ENCODE peak calls at places on chromosomes 4 and X, in four cellular contexts. P is HEK293T, V is HepG2, J is GM12878. D is an unnamed sample.

GRCh38 chr4:24915121-24915922 is 2.5 kb upstream of the CCDC149 start:
- DNase-seq in V (peak; percentile 6), J (no peak), P (no peak), D (peak; percentile 10)

GRCh38 chr4:128384091-128384520 is 96.5 kb upstream of the PGRMC2 start:
- DNase-seq in J (no peak), V (no peak), P (no peak), D (no peak)

GRCh38 chr4:85806346-85806745 is 331.4 kb downstream of the ARHGAP24 start:
- DNase-seq in V (no peak), J (no peak), P (no peak), D (no peak)

GRCh38 chr4:15848191-15848842 is 70.2 kb downstream of the CD38 start:
- DNase-seq in J (no peak), P (peak; percentile 16), V (no peak), D (peak; percentile 7)

GRCh38 chrX:105515561-105515960 is 295.1 kb upstream of the TEX13A start:
- DNase-seq in J (no peak), P (no peak), V (no peak), D (no peak)

GRCh38 chr4:1154523-1155182 is 17.7 kb downstream of the SPON2 start:
- DNase-seq in P (no peak), J (no peak), V (no peak), D (no peak)

GRCh38 chrX:140949231-140949630 is 53.2 kb upstream of the SPANXB1 start:
- DNase-seq in V (no peak), J (no peak), P (no peak), D (no peak)

GRCh38 chr4:20506827-20507226 is 193.4 kb upstream of the PACRGL start:
- DNase-seq in P (no peak), V (no peak), J (no peak), D (no peak)

GRCh38 chrX:135396109-135396508 is 25.6 kb upstream of the SMIM10L2A start:
- DNase-seq in J (no peak), V (no peak), P (no peak), D (no peak)

GRCh38 chr4:99856166-99856565 is 38.1 kb downstream of the LAMTOR3 start:
- DNase-seq in P (no peak), J (no peak), V (no peak), D (no peak)

GRCh38 chr4:181569553-181569952 is 673.6 kb upstream of the TENM3 start:
- DNase-seq in J (no peak), V (peak; percentile 9), P (peak; percentile 23), D (no peak)

GRCh38 chr4:102168580-102168979 is 176.7 kb downstream of the SLC39A8 start:
- DNase-seq in V (no peak), J (no peak), P (no peak), D (no peak)

GRCh38 chr4:5796976-5797375 is 86.0 kb downstream of the EVC start:
- DNase-seq in V (no peak), J (no peak), P (no peak), D (no peak)

GRCh38 chrX:50648151-50648550 is 165.8 kb downstream of the SHROOM4 start:
- DNase-seq in P (no peak), J (no peak), V (no peak), D (no peak)

GRCh38 chrX:153433161-153433680 is 12.6 kb downstream of the TREX2 start:
- DNase-seq in J (no peak), P (no peak), V (no peak), D (no peak)

GRCh38 chrX:134999469-134999868 is 8.7 kb downstream of the SMIM10 start:
- DNase-seq in J (peak; percentile 2), P (peak; percentile 50), V (peak; percentile 44), D (no peak)

GRCh38 chr4:92497141-92497540 is 193.4 kb downstream of the GRID2 start:
- DNase-seq in P (no peak), J (no peak), V (no peak), D (no peak)

GRCh38 chr4:123819362-123820035 is 422.9 kb downstream of the SPRY1 start:
- DNase-seq in V (no peak), P (no peak), J (no peak), D (no peak)

GRCh38 chr4:156571146-156571545 is 400.5 kb downstream of the PDGFC start:
- DNase-seq in P (no peak), V (no peak), J (no peak), D (no peak)

GRCh38 chrX:20514358-20514757 is 247.6 kb upstream of the RPS6KA3 start:
- DNase-seq in J (no peak), V (peak; percentile 16), P (no peak), D (no peak)

GRCh38 chrX:144732588-144732987 is 514.7 kb upstream of the SPANXN1 start:
- DNase-seq in P (no peak), J (no peak), V (no peak), D (no peak)

GRCh38 chr4:72489267-72489666 is 79.8 kb downstream of the ADAMTS3 start:
- DNase-seq in J (no peak), V (no peak), P (no peak), D (no peak)

GRCh38 chr4:100268807-100269206 is 78.5 kb upstream of the DDIT4L start:
- DNase-seq in J (no peak), P (no peak), V (no peak), D (no peak)

GRCh38 chr4:40881851-40882250 is 132.1 kb downstream of the NSUN7 start:
- DNase-seq in P (no peak), V (no peak), J (no peak), D (no peak)

GRCh38 chr4:78645853-78646757 is 94.5 kb downstream of the ANXA3 start:
- DNase-seq in V (peak; percentile 36), J (no peak), P (no peak), D (peak; percentile 30)

GRCh38 chrX:120625366-120625765 is 4.5 kb downstream of the C1GALT1C1 start:
- DNase-seq in V (no peak), J (no peak), P (no peak), D (no peak)

GRCh38 chr4:46924789-46925188 is 15.7 kb upstream of the COX7B2 start:
- DNase-seq in J (no peak), P (no peak), V (no peak), D (no peak)

GRCh38 chr4:95644417-95644816 is 95.6 kb upstream of the UNC5C start:
- DNase-seq in V (no peak), J (no peak), P (no peak), D (no peak)

GRCh38 chrX:72540318-72540717 is 32.3 kb downstream of the HDAC8 start:
- DNase-seq in P (peak; percentile 35), J (no peak), V (peak; percentile 9), D (peak; percentile 3)

GRCh38 chr4:16123356-16124084 is 39.7 kb upstream of the PROM1 start:
- DNase-seq in P (no peak), J (no peak), V (no peak), D (no peak)

DNA sequence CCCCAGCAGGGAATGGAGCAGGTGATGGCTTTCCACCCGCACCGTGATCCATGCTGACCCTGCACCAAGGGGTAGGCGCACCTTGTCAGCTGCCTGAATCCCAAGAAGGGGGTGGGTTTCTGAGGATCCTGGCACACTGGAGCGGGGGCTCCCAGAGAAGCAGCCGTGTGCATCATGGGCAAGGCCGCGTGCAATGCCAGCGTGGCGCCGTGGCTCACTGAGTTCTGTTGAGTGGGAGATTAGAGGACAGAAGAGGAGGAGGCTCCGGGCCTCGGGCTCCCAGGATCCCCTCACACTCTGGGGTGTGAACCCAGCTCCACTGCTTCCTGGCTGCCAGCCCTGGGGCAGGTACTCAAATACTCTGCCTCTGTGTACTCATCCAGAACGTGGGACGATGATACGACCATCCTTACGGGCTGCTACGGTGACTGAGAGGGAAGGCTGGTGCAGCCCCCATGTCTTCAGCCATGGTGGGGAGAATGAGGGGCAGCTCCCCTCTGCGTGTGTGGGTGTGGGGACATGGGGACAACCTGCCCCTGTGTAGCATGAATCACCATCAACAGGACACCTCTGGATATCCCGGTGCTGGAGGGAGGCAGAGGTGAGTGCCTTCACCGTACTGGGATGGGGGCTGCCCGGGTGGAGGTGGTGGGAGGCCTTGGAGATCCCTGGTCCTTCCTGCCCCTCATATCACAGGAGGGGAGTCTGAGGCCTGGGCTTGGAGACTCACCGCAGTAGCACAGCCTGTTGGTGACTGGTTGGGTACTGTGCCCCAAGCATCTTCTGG is 52.6 kb downstream of the CPZ start:
- DNase-seq in V (no peak), J (no peak), P (no peak), D (no peak)
- TF ChIP-seq TARDBP in V (no peak), J (no peak), P (no peak), D (no peak)

DNA sequence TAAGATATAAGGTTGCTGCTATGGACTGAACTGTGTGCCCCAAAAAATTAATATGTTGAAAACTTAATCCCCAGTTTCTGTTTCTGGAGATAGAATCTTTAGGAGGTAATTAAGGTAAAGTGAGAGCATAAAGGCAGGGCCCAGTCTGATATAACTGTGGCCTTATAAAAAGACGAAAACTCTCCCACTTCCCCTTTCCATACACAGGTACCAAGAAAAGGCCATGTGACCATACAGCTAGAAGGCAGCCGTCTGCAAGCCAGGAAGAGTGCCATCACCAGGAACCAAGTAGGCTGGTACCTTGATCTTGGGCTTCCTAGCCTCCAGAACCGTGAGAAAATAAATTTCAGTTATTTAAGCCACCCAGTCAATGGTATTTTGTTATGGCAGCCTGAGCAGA is 550.3 kb downstream of the SMARCA1 start:
- DNase-seq in P (no peak), J (no peak), V (no peak), D (no peak)
- TF ChIP-seq TARDBP in P (no peak), J (no peak), V (no peak), D (no peak)

DNA sequence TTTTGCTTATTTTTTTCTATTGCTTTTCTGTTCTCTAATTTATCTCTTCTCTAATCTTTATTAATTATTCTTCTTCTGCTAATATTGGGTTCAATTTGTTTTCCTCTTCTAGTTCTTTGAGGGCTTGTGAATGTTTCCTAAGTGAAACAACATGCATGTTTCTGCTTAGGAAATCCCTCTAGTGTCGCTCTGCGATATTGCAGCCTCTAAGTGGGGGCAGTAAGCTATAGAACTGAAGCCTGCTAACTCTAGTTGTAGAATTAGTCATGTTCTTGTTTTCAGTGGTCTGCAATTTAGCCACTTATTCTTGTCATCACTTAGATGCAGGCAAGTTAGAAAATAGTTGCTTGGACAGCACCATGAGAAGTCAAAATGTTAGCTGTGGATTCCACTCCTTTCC is 222.6 kb downstream of the SPIN4 start:
- DNase-seq in V (peak; percentile 11), P (no peak), J (peak; percentile 53), D (no peak)
- TF ChIP-seq TARDBP in V (no peak), P (no peak), J (no peak), D (no peak)

DNA sequence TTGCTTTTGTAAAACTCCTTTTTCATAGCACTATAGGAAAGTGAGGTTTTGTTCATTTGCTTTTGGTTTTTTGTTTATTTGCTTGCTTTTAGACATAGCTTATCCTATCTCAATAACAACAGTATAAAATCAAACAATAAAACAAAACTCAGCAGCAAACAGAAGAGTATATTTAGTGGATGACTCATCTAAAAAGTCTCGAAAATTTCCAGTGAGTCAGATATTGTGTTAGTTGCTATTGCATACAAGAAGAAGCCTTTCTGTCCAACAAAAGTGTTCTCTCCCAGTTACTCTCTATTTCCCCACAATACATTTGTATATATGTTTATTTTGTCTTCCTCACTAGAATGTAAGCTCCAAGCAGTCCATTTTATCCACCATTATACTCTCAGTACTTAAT is 36.0 kb upstream of the NPNT start:
- DNase-seq in P (no peak), V (peak; percentile 13), J (peak; percentile 9), D (no peak)
- TF ChIP-seq TARDBP in P (no peak), V (no peak), J (no peak), D (no peak)

DNA sequence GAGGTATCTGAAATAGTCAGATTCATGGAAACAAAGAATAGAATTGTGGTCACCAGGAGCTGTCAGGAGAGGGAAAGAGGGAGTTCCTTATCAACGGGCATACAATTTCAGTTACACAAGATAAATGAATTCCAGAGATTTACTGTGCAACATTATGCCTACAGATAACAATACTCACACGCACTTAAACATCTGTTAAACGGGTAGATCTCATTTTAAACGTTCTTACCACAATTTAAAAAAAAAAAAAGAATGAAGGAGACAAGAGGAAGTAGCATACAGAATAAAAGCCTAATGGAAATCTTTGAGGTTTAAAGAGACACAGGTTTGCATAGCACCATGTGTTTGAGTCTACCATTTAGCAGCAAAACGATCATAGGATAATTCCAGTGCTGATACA is 298.0 kb downstream of the DKK2 start:
- DNase-seq in V (no peak), J (no peak), P (no peak), D (no peak)
- TF ChIP-seq TARDBP in V (no peak), J (no peak), P (no peak), D (no peak)

D was measured in K562.